ENCODE peak calls at places on chromosomes 6 and 20, in five cellular contexts. I, Z, F, P and S are unnamed samples.

GRCh38 chr20:62894261-62894660 is 32.0 kb downstream of the DIDO1 start:
- DNase-seq in I (no peak), Z (no peak), F (no peak), P (no peak), S (no peak)

GRCh38 chr20:63894358-63895201 is at the start of gene DNAJC5:
- DNase-seq in I (peak; percentile 100), Z (peak; percentile 79), F (peak; percentile 98), P (peak; percentile 90), S (peak; percentile 96)

GRCh38 chr6:137700751-137701477 is 166.1 kb upstream of the TNFAIP3 start:
- DNase-seq in I (no peak), Z (no peak), F (no peak), P (no peak), S (no peak)

GRCh38 chr6:16802071-16802470 is 40.8 kb upstream of the ATXN1 start:
- DNase-seq in I (no peak), Z (peak; percentile 92), F (no peak), P (no peak), S (no peak)

GRCh38 chr6:44004625-44005506 is 122.4 kb downstream of the MRPL14 start:
- DNase-seq in I (peak; percentile 71), Z (no peak), F (no peak), P (no peak), S (no peak)

GRCh38 chr20:38237381-38237780 is 23.2 kb downstream of the KIAA1755 start:
- DNase-seq in I (no peak), Z (no peak), F (no peak), P (no peak), S (no peak)

GRCh38 chr6:142300758-142301251 is 1.0 kb upstream of the ADGRG6 start:
- DNase-seq in I (no peak), Z (peak; percentile 82), F (peak; percentile 36), P (no peak), S (no peak)

GRCh38 chr20:3660262-3661059 is 2.7 kb downstream of the GFRA4 start:
- DNase-seq in I (peak; percentile 53), Z (no peak), F (no peak), P (no peak), S (no peak)

GRCh38 chr6:45972795-45973503 is 42.7 kb downstream of the CLIC5 start:
- DNase-seq in I (no peak), Z (no peak), F (no peak), P (no peak), S (no peak)

GRCh38 chr6:91412532-91412931 is 825.7 kb upstream of the MAP3K7 start:
- DNase-seq in I (no peak), Z (no peak), F (no peak), P (no peak), S (no peak)

GRCh38 chr20:62961310-62961783 is 8.8 kb downstream of the SLC17A9 start:
- DNase-seq in I (peak; percentile 72), Z (no peak), F (no peak), P (peak; percentile 40), S (peak; percentile 99)

GRCh38 chr20:53735536-53736050 is 142.0 kb upstream of the ZNF217 start:
- DNase-seq in I (no peak), Z (peak; percentile 99), F (peak; percentile 74), P (no peak), S (no peak)

GRCh38 chr6:13383280-13384163 is 55.2 kb upstream of the TBC1D7 start:
- DNase-seq in I (no peak), Z (peak; percentile 48), F (no peak), P (no peak), S (no peak)

GRCh38 chr6:110039996-110040383 is 61.9 kb downstream of the GPR6 start:
- DNase-seq in I (no peak), Z (peak; percentile 12), F (peak; percentile 71), P (no peak), S (peak; percentile 30)

GRCh38 chr6:119181046-119181445 is 102.6 kb upstream of the FAM184A start:
- DNase-seq in I (no peak), Z (no peak), F (no peak), P (no peak), S (no peak)

GRCh38 chr6:170176621-170177382 is 114.1 kb downstream of the DLL1 start:
- DNase-seq in I (peak; percentile 80), Z (no peak), F (no peak), P (no peak), S (no peak)

GRCh38 chr6:87671555-87672029 is 30.4 kb downstream of the AKIRIN2 start:
- DNase-seq in I (no peak), Z (no peak), F (peak; percentile 51), P (no peak), S (no peak)

GRCh38 chr6:45472383-45472782 is 94.6 kb upstream of the SUPT3H start:
- DNase-seq in I (no peak), Z (peak; percentile 66), F (no peak), P (peak; percentile 30), S (no peak)

GRCh38 chr20:46013826-46014516 is 5.3 kb downstream of the MMP9 start:
- DNase-seq in I (peak; percentile 84), Z (no peak), F (peak; percentile 84), P (no peak), S (peak; percentile 74)

GRCh38 chr6:13435477-13435876 is 51.9 kb downstream of the GFOD1 start:
- DNase-seq in I (no peak), Z (no peak), F (no peak), P (no peak), S (no peak)

GRCh38 chr20:53162251-53162835 is 190.2 kb downstream of the TSHZ2 start:
- DNase-seq in I (no peak), Z (peak; percentile 91), F (peak; percentile 67), P (peak; percentile 64), S (no peak)

GRCh38 chr6:157761331-157761921 is 61.6 kb upstream of the SNX9 start:
- DNase-seq in I (no peak), Z (peak; percentile 90), F (no peak), P (no peak), S (no peak)

GRCh38 chr6:42224222-42225042 is 6.8 kb upstream of the MRPS10 start:
- DNase-seq in I (no peak), Z (peak; percentile 92), F (peak; percentile 64), P (no peak), S (no peak)

DNA sequence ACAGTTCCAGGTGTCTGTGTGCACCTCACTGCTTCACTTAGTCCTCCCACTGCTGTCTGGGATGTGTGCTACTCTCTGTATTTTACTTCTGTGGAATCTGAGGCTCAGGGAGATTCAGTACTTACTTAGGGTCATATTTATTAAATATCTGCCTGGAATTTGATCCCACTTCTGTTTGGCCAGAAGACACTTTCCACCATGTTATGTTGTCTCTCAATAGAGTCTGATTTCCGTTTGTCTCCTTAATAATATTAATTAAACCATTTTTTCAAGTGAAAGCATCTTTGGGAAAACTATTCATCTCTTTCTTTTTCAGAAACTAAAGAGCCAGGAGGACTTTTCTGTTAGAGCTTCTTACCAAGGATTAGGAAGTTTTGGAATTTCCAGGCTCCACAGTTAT is 156.7 kb upstream of the RALGAPA2 start:
- DNase-seq in I (no peak), Z (no peak), F (no peak), P (no peak), S (no peak)
- TF ChIP-seq CTCF in I (no peak), Z (no peak), F (no peak), P (no peak), S (no peak)

GRCh38 chr6:3746696-3747095 is 4.8 kb downstream of the PXDC1 start:
- DNase-seq in I (no peak), Z (no peak), F (no peak), P (no peak), S (no peak)
- H3K4me1 ChIP-seq in I (peaks cover 14% of the 10 kb centered on the region), Z (peaks cover 16% of the 10 kb centered on the region), F (peaks cover 35% of the 10 kb centered on the region), P (peaks cover 8% of the 10 kb centered on the region), S (peaks cover 2% of the 10 kb centered on the region)

GRCh38 chr6:108592371-108593337 is 31.9 kb downstream of the FOXO3 start:
- DNase-seq in I (no peak), Z (peak; percentile 97), F (no peak), P (peak; percentile 71), S (no peak)
- H3K4me3 ChIP-seq in I (no peak overlapping the region), Z (no peak overlapping the region), F (no peak overlapping the region), P (no peak overlapping the region), S (no peak overlapping the region)

DNA sequence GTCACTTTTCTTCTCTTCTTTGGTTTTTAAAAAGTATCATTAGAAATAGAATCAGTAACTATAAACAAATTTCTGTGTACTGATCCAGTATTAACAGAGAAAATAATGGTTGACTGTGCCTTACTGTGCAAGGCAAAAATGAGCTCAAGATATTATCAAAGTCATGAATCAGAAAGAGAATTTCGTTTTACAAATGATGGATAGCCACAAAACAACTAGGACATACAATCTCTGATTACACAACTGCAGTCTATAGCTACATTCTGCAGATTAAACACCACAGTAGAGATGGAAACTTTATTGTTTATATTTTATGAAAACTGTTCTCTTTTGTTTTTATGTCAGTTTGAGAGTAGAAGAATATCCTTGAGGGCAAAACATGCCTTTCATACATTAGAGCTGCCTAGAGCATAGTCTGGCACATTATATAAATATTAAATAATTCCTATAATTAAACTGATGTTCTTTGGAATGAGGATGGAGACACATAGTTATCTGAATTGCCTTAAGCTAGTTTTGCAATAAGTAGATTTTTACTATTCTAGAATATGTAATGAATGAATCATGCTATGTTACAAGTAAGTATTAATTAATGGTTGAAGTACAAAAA is 333.1 kb downstream of the LAMA2 start:
- DNase-seq in I (no peak), Z (no peak), F (no peak), P (no peak), S (no peak)
- TF ChIP-seq CTCF in I (no peak), Z (no peak), F (no peak), P (no peak), S (no peak)

GRCh38 chr6:166221636-166222035 is 54.0 kb upstream of the TBXT start:
- DNase-seq in I (no peak), Z (no peak), F (no peak), P (no peak), S (no peak)
- H3K4me1 ChIP-seq in I (no peaks in the 10 kb centered on the region), Z (no peaks in the 10 kb centered on the region), F (no peaks in the 10 kb centered on the region), P (no peaks in the 10 kb centered on the region), S (no peaks in the 10 kb centered on the region)